ENCODE peak calls at places on chromosomes 3 and 15, in ten cellular contexts. S is AG08396; O is stimulated activated CD4-positive, alpha-beta T cell treated with anti-CD3 and anti-CD28 coated beads, Interleukin-12 subunit alpha, Interleukin-12 subunit beta, amount 100 ng/mL, for 4 hours; X is hepatic stellate cell; J is AG20443; A is activated CD8-positive, alpha-beta memory T cell treated with anti-CD3 and anti-CD28 coated beads for 48 hours; G is RPMI8226; U is GM19239; C is tibial nerve; K is nucleus accumbens. L is an unnamed sample.

GRCh38 chr3:183244981-183245476 is 8.0 kb upstream of the B3GNT5 start:
- DNase-seq in X (no peak), S (no peak), G (no peak), C (no peak), A (no peak), O (no peak), J (no peak), K (no peak), U (no peak), L (no peak)

GRCh38 chr15:39585394-39585841 is 4.5 kb downstream of the THBS1 start:
- DNase-seq in J (no peak), K (no peak), A (no peak), G (no peak), S (no peak), U (no peak), O (no peak), C (no peak), X (no peak), L (no peak)

GRCh38 chr3:8371955-8372600 is 129.5 kb upstream of the LMCD1 start:
- DNase-seq in A (no peak), C (no peak), S (no peak), J (no peak), O (no peak), X (no peak), G (no peak), K (no peak), U (no peak), L (no peak)

GRCh38 chr3:58560771-58561311 is 16.4 kb downstream of the FAM107A start:
- DNase-seq in X (peak), O (no peak), A (no peak), G (no peak), C (no peak), K (no peak), J (peak), U (no peak), S (peak), L (no peak)

GRCh38 chr3:37545479-37545878 is 316.2 kb upstream of the CTDSPL start:
- DNase-seq in C (no peak), A (no peak), U (no peak), X (no peak), G (no peak), J (no peak), S (no peak), K (no peak), O (no peak), L (no peak)

GRCh38 chr3:55720614-55721013 is 233.5 kb upstream of the WNT5A start:
- DNase-seq in K (no peak), C (no peak), A (no peak), X (peak), G (peak), U (no peak), J (peak), O (no peak), S (peak), L (no peak)

GRCh38 chr3:63523100-63523499 is 129.4 kb upstream of the SNTN start:
- DNase-seq in G (no peak), K (no peak), C (no peak), X (no peak), U (no peak), J (peak), S (no peak), O (no peak), A (no peak), L (no peak)

GRCh38 chr15:40081691-40082194 is 26.9 kb downstream of the BMF start:
- DNase-seq in G (peak), S (peak), C (peak), U (no peak), X (peak), J (peak), O (no peak), K (peak), A (no peak), L (peak)

GRCh38 chr15:79724312-79724711 is 172.5 kb downstream of the MTHFS start:
- DNase-seq in U (no peak), O (no peak), J (peak), C (no peak), A (no peak), S (peak), G (no peak), K (no peak), X (no peak), L (no peak)

GRCh38 chr3:189576486-189576885 is 54.7 kb upstream of the TP63 start:
- DNase-seq in O (no peak), C (no peak), U (no peak), X (no peak), A (no peak), G (no peak), S (no peak), J (no peak), K (no peak), L (no peak)

GRCh38 chr15:80804970-80805495 is 25.9 kb downstream of the CEMIP start:
- DNase-seq in X (no peak), J (no peak), S (no peak), U (no peak), C (no peak), G (no peak), A (no peak), K (no peak), O (no peak), L (no peak)

GRCh38 chr15:55683366-55683765 is 59.6 kb downstream of the PRTG start:
- DNase-seq in G (no peak), C (no peak), K (no peak), U (no peak), J (peak), S (peak), A (no peak), X (no peak), O (no peak), L (no peak)

GRCh38 chr3:53346514-53346913 is 829 bp downstream of the DCP1A start:
- DNase-seq in C (no peak), X (no peak), A (no peak), G (no peak), U (no peak), K (no peak), J (peak), O (no peak), S (peak), L (no peak)

GRCh38 chr3:43379343-43379742 is 93.0 kb downstream of the SNRK start:
- DNase-seq in C (no peak), J (peak), U (no peak), A (no peak), X (peak), K (no peak), O (no peak), S (peak), G (no peak), L (no peak)

GRCh38 chr3:129121792-129122696 is at the start of gene RAB43:
- DNase-seq in C (peak), X (peak), A (peak), J (peak), U (peak), G (peak), K (peak), S (peak), O (peak), L (peak)

GRCh38 chr3:8851703-8852102 is 82.3 kb upstream of the OXTR start:
- DNase-seq in S (peak), A (no peak), G (no peak), J (peak), K (no peak), U (no peak), C (no peak), O (no peak), X (peak), L (no peak)

GRCh38 chr3:112333386-112334334 is 704 bp downstream of the CD200 start:
- DNase-seq in U (no peak), C (no peak), O (peak), X (no peak), A (no peak), G (no peak), K (peak), S (no peak), J (no peak), L (peak)

GRCh38 chr3:14876942-14877341 is 58.2 kb downstream of the FGD5 start:
- DNase-seq in O (no peak), G (no peak), K (no peak), C (no peak), S (peak), U (no peak), J (peak), A (no peak), X (no peak), L (no peak)

GRCh38 chr15:80730931-80731330 is 35.8 kb downstream of the ABHD17C start:
- DNase-seq in G (no peak), K (no peak), J (no peak), S (no peak), X (no peak), O (no peak), C (no peak), A (no peak), U (no peak), L (peak)

GRCh38 chr3:46865034-46865507 is 1.8 kb upstream of the MYL3 start:
- DNase-seq in G (no peak), A (no peak), S (no peak), X (no peak), C (peak), U (no peak), K (no peak), O (no peak), J (peak), L (peak)

GRCh38 chr3:9420850-9421549 is 23.6 kb downstream of the SETD5 start:
- DNase-seq in S (no peak), J (no peak), U (no peak), A (no peak), G (no peak), O (no peak), X (no peak), C (no peak), K (no peak), L (no peak)

GRCh38 chr3:38853021-38853420 is 37.0 kb upstream of the SCN10A start:
- DNase-seq in X (no peak), K (no peak), O (no peak), C (no peak), J (no peak), G (no peak), A (no peak), S (no peak), U (no peak), L (no peak)

GRCh38 chr3:10373686-10374261 is 52.9 kb upstream of the SEC13 start:
- DNase-seq in K (no peak), G (no peak), O (no peak), C (no peak), J (peak), A (no peak), X (no peak), S (no peak), U (no peak), L (peak)

GRCh38 chr3:12797124-12797891 is 828 bp downstream of the CAND2 start:
- DNase-seq in G (no peak), S (no peak), U (no peak), K (peak), C (no peak), O (no peak), X (no peak), J (no peak), A (no peak), L (no peak)

GRCh38 chr3:52845691-52846426 is 11.0 kb upstream of the MUSTN1 start:
- DNase-seq in J (peak), C (no peak), G (no peak), O (no peak), X (peak), K (no peak), A (no peak), U (no peak), S (no peak), L (peak)

L was measured in posterior cingulate gyrus.